ENCODE peak calls at places on chromosomes 6 and 20, in nine cellular contexts. N is WTC11; Y is left lobe of liver; T is pons; J is activated CD4-positive, alpha-beta T cell treated with anti-CD3 and anti-CD28 coated beads, Interleukin-2, amount 50 U/mL, for 48 hours; E is non-pigmented ciliary epithelial cell; O is T-cell; Z is HT1080; A is breast epithelium. S is an unnamed sample.

GRCh38 chr6:136784910-136785746 is 7.1 kb downstream of the MAP3K5 start:
- DNase-seq in N (no peak), Y (peak), T (peak), J (peak), E (no peak), O (peak), Z (peak), A (no peak), S (no peak)

GRCh38 chr6:31952140-31952805 is 6.4 kb downstream of the CFB start:
- DNase-seq in N (peak), Y (no peak), T (peak), J (peak), E (no peak), O (no peak), Z (peak), A (no peak), S (no peak)

GRCh38 chr6:122722746-122723145 is 56.8 kb upstream of the FABP7 start:
- DNase-seq in N (no peak), Y (no peak), T (no peak), J (no peak), E (no peak), O (no peak), Z (peak), A (no peak), S (peak)

GRCh38 chr20:33480071-33480470 is 9.8 kb upstream of the CBFA2T2 start:
- DNase-seq in N (peak), Y (no peak), T (no peak), J (no peak), E (no peak), O (no peak), Z (no peak), A (no peak), S (no peak)

GRCh38 chr6:151374024-151374423 is 17.3 kb downstream of the ZBTB2 start:
- DNase-seq in N (no peak), Y (peak), T (no peak), J (peak), E (no peak), O (no peak), Z (peak), A (no peak), S (no peak)

GRCh38 chr6:39362487-39362865 is 40.0 kb upstream of the KCNK16 start:
- DNase-seq in N (no peak), Y (no peak), T (peak), J (no peak), E (no peak), O (no peak), Z (peak), A (no peak), S (no peak)

GRCh38 chr20:1423625-1424106 is 30.8 kb upstream of the FKBP1A start:
- DNase-seq in N (peak), Y (no peak), T (peak), J (no peak), E (no peak), O (peak), Z (peak), A (no peak), S (no peak)

GRCh38 chr6:156109713-156110112 is 654.1 kb upstream of the NOX3 start:
- DNase-seq in N (no peak), Y (no peak), T (no peak), J (no peak), E (no peak), O (no peak), Z (no peak), A (no peak), S (no peak)

GRCh38 chr6:83735461-83735860 is 26.6 kb upstream of the SNAP91 start:
- DNase-seq in N (no peak), Y (no peak), T (no peak), J (no peak), E (no peak), O (no peak), Z (no peak), A (no peak), S (no peak)

GRCh38 chr20:21682576-21682975 is 22.9 kb upstream of the PAX1 start:
- DNase-seq in N (no peak), Y (no peak), T (no peak), J (no peak), E (no peak), O (no peak), Z (no peak), A (no peak), S (no peak)

GRCh38 chr6:341914-342831 is 49.4 kb upstream of the IRF4 start:
- DNase-seq in N (no peak), Y (no peak), T (no peak), J (no peak), E (no peak), O (no peak), Z (no peak), A (no peak), S (no peak)

GRCh38 chr20:17518339-17519052 is 12.7 kb downstream of the BFSP1 start:
- DNase-seq in N (peak), Y (no peak), T (peak), J (no peak), E (no peak), O (no peak), Z (no peak), A (no peak), S (no peak)

GRCh38 chr6:97195117-97195516 is 87.9 kb downstream of the MMS22L start:
- DNase-seq in N (no peak), Y (no peak), T (no peak), J (no peak), E (no peak), O (no peak), Z (no peak), A (no peak), S (no peak)

GRCh38 chr6:158255974-158256601 is 56.2 kb upstream of the TULP4 start:
- DNase-seq in N (no peak), Y (no peak), T (no peak), J (no peak), E (no peak), O (no peak), Z (no peak), A (no peak), S (no peak)

GRCh38 chr20:58500256-58500655 is 14.9 kb downstream of the APCDD1L start:
- DNase-seq in N (no peak), Y (no peak), T (no peak), J (no peak), E (no peak), O (no peak), Z (no peak), A (no peak), S (no peak)

GRCh38 chr6:28207244-28208179 is 17.6 kb upstream of the ZSCAN9 start:
- DNase-seq in N (peak), Y (no peak), T (no peak), J (peak), E (no peak), O (no peak), Z (peak), A (no peak), S (no peak)

GRCh38 chr6:75794954-75795739 is 46.1 kb downstream of the MYO6 start:
- DNase-seq in N (no peak), Y (no peak), T (peak), J (no peak), E (no peak), O (no peak), Z (no peak), A (no peak), S (no peak)

GRCh38 chr6:129844118-129844891 is 16.8 kb downstream of the TMEM244 start:
- DNase-seq in N (no peak), Y (no peak), T (no peak), J (no peak), E (no peak), O (no peak), Z (peak), A (no peak), S (peak)

GRCh38 chr6:704037-704436 is 11.1 kb upstream of the EXOC2 start:
- DNase-seq in N (no peak), Y (no peak), T (no peak), J (no peak), E (no peak), O (no peak), Z (no peak), A (no peak), S (no peak)

GRCh38 chr6:63685453-63686379 is 50.1 kb downstream of the PHF3 start:
- DNase-seq in N (no peak), Y (no peak), T (peak), J (no peak), E (no peak), O (no peak), Z (no peak), A (no peak), S (no peak)

GRCh38 chr6:166772518-166772917 is 145.5 kb upstream of the RPS6KA2 start:
- DNase-seq in N (peak), Y (no peak), T (no peak), J (peak), E (no peak), O (no peak), Z (no peak), A (no peak), S (no peak)

GRCh38 chr6:27168108-27168507 is 79.4 kb upstream of the PRSS16 start:
- DNase-seq in N (no peak), Y (no peak), T (no peak), J (no peak), E (no peak), O (no peak), Z (peak), A (no peak), S (no peak)

GRCh38 chr6:98343004-98343403 is 491.4 kb upstream of the POU3F2 start:
- DNase-seq in N (no peak), Y (no peak), T (no peak), J (no peak), E (no peak), O (no peak), Z (no peak), A (no peak), S (no peak)

GRCh38 chr20:59735486-59735885 is 131.1 kb downstream of the PHACTR3 start:
- DNase-seq in N (no peak), Y (peak), T (no peak), J (no peak), E (no peak), O (no peak), Z (no peak), A (no peak), S (no peak)